ENCODE peak calls at places on chromosome 22, in five cellular contexts. Z is GM23248, K is OCI-LY7, S is HCT116, R is SK-N-SH. N is an unnamed sample.
A peak's percentile ranks its signal among the peaks of the same experiment; 100 is the strongest.

GRCh38 chr22:49607821-49608220 is 219.9 kb downstream of the BRD1 start:
- DNase-seq in Z (no peak), R (no peak), S (no peak), K (no peak), N (no peak)

GRCh38 chr22:22605074-22605404 is 39.4 kb upstream of the GGTLC2 start:
- DNase-seq in K (peak; percentile 40), R (no peak), Z (no peak), S (no peak), N (no peak)

GRCh38 chr22:41523464-41524221 is 20.6 kb downstream of the POLR3H start:
- DNase-seq in R (peak; percentile 26), K (no peak), S (no peak), Z (peak; percentile 38), N (no peak)

GRCh38 chr22:40684728-40685127 is 5.4 kb downstream of the MCHR1 start:
- DNase-seq in R (no peak), K (no peak), S (no peak), Z (no peak), N (no peak)

GRCh38 chr22:45208993-45209838 is 31.5 kb downstream of the KIAA0930 start:
- DNase-seq in K (no peak), S (no peak), R (peak; percentile 93), Z (peak; percentile 92), N (peak; percentile 85)

GRCh38 chr22:41909290-41910049 is 5.4 kb downstream of the SHISA8 start:
- DNase-seq in Z (no peak), R (no peak), S (no peak), K (peak; percentile 35), N (peak; percentile 58)

GRCh38 chr22:50125029-50125428 is 35.2 kb downstream of the MOV10L1 start:
- DNase-seq in R (no peak), K (no peak), S (no peak), Z (no peak), N (no peak)

GRCh38 chr22:30305906-30306628 is 16.8 kb upstream of the CASTOR1 start:
- DNase-seq in Z (peak; percentile 30), K (peak; percentile 70), R (no peak), S (no peak), N (no peak)

GRCh38 chr22:22697377-22698120 is 53.1 kb downstream of the GGTLC2 start:
- DNase-seq in Z (no peak), K (no peak), S (no peak), R (no peak), N (no peak)

GRCh38 chr22:50246242-50247175 is 1.7 kb upstream of the TUBGCP6 start:
- DNase-seq in R (no peak), S (no peak), Z (no peak), K (no peak), N (no peak)

GRCh38 chr22:24179478-24180210 is 1.6 kb upstream of the SUSD2 start:
- DNase-seq in K (no peak), R (no peak), Z (no peak), S (no peak), N (no peak)

GRCh38 chr22:36301851-36302250 is 48.9 kb downstream of the APOL1 start:
- DNase-seq in K (no peak), Z (peak; percentile 40), S (no peak), R (no peak), N (no peak)

GRCh38 chr22:49228431-49229037 is 599.1 kb downstream of the BRD1 start:
- DNase-seq in Z (no peak), K (no peak), S (no peak), R (no peak), N (no peak)

GRCh38 chr22:24681236-24681635 is 78.2 kb downstream of the GGT1 start:
- DNase-seq in S (no peak), R (no peak), Z (no peak), K (no peak), N (no peak)

GRCh38 chr22:44683237-44683636 is 18.8 kb upstream of the PRR5 start:
- DNase-seq in R (no peak), K (no peak), S (no peak), Z (no peak), N (no peak)

GRCh38 chr22:32501797-32502290 is 27.2 kb downstream of the FBXO7 start:
- DNase-seq in Z (peak; percentile 25), S (no peak), R (no peak), K (no peak), N (no peak)

GRCh38 chr22:23207786-23208325 is 27.5 kb downstream of the BCR start:
- DNase-seq in Z (no peak), R (no peak), K (peak; percentile 92), S (no peak), N (no peak)

GRCh38 chr22:41922336-41922735 is 4.3 kb downstream of the TNFRSF13C start:
- DNase-seq in S (no peak), Z (no peak), R (no peak), K (peak; percentile 58), N (no peak)

GRCh38 chr22:50733521-50734342 is 4.3 kb upstream of the ACR start:
- DNase-seq in R (peak; percentile 84), Z (peak; percentile 65), S (no peak), K (no peak), N (peak; percentile 17)

GRCh38 chr22:45863981-45864751 is 112.8 kb downstream of the WNT7B start:
- DNase-seq in Z (peak; percentile 54), R (peak; percentile 87), K (peak; percentile 72), S (peak; percentile 33), N (peak; percentile 80)

GRCh38 chr22:40193429-40194421 is 16.0 kb downstream of the TNRC6B start:
- DNase-seq in Z (peak; percentile 33), K (no peak), S (no peak), R (no peak), N (peak; percentile 55)

GRCh38 chr22:22022977-22023534 is 40.5 kb upstream of the TOP3B start:
- DNase-seq in R (no peak), S (no peak), Z (no peak), K (no peak), N (no peak)

GRCh38 chr22:29009148-29009547 is 52.5 kb downstream of the C22orf31 start:
- DNase-seq in K (no peak), R (no peak), Z (no peak), S (no peak), N (no peak)

GRCh38 chr22:39144101-39144815 is 8.2 kb downstream of the CBX7 start:
- DNase-seq in S (no peak), K (peak; percentile 64), Z (peak; percentile 73), R (no peak), N (peak; percentile 36)

GRCh38 chr22:28976588-28976987 is 85.0 kb downstream of the C22orf31 start:
- DNase-seq in S (peak; percentile 56), K (no peak), R (no peak), Z (peak; percentile 90), N (no peak)

GRCh38 chr22:39212721-39213376 is 31.9 kb downstream of the PDGFB start:
- DNase-seq in S (peak; percentile 56), Z (no peak), R (no peak), K (no peak), N (peak; percentile 45)

GRCh38 chr22:41380993-41381328 is 781 bp upstream of the TEF start:
- DNase-seq in K (no peak), Z (peak; percentile 97), R (no peak), S (peak; percentile 67), N (no peak)

GRCh38 chr22:30714062-30714461 is 19.4 kb downstream of the OSBP2 start:
- DNase-seq in R (no peak), Z (no peak), S (no peak), K (no peak), N (no peak)

GRCh38 chr22:36191106-36191836 is 10.3 kb downstream of the APOL4 start:
- DNase-seq in R (no peak), S (no peak), Z (peak; percentile 83), K (no peak), N (no peak)

GRCh38 chr22:37849089-37849751 is at the start of gene EIF3L:
- DNase-seq in S (peak; percentile 79), Z (peak; percentile 97), R (peak; percentile 96), K (peak; percentile 92), N (peak; percentile 90)
- TF ChIP-seq EZH2phosphoT487 in S (no peak), Z (no peak), R (no peak), K (no peak), N (no peak)

DNA sequence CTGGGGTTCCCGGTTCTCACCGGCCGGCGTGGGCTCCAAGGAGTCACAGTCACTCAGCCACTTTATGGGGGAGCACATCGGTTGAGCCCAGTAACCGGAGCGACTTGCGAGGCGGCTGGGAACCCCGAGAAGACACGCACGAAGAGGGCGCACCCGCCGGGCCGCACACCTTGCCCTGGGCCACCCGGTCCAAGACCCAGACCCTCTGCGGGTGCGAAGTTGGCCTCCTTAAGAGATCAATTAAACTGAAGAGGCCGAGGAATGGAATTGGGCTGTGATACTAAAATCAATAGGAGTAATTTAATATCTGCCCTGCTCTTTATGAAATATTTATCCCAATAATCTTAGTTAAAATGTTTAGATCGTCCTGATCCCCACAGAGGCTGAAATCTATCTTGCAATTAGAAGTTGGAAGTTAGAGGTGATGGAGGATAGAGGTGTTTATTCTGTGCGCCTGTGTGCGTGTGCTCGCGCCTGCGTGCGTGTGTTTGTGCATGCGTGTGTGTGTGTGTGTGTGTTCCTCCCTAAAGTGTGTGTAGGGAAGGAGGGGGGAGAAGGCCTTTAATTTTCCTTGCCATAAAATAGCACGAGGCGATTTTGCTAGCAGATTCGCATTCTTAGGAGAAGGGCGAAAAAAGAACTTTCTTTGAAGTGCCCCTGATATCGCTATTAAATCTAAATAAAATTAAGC is 978 bp upstream of the MN1 start:
- DNase-seq in S (no peak), R (no peak), K (no peak), Z (no peak), N (no peak)
- H3K4me2 ChIP-seq in S (peak overlapping the region; percentile 91), R (peak overlapping the region; percentile 97), K (no peak overlapping the region), Z (peak overlapping the region; percentile 85), N (peak overlapping the region; percentile 93)

DNA sequence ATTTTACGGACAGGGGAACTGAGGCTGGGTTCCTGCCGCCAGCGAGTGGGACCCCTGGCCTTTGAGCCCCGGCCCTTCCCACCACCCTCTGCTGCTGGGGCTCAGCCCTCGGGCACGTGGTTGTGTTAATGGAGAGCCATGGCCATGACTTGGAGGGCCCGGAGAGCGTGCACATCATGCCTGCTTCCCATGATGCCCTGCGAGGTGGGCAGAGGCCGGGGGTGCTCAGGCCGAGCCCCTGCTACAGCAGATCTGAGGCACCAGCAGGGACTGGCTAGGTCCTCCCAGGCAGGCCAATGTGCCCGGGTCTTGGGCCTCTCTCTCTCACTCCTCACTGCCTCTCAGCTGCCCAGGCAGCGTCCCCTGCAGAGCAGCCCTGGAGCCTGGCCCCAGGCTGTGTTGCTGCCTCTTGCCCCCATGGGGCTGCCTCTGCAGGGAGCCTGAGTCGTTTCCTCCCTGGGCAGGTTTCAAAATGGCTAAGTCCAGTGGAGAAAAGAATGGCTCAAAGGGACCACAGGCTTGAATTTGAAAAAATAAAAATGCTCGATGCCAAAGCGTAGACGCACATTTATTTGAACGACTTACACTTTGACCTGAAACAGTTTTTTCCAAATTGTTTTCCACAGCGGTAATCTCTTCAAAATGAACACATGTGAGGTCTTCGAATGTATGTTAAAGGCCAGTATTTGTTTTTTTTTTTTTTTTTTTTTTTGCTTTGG is 72.6 kb upstream of the CLDN5 start:
- DNase-seq in Z (no peak), S (no peak), R (no peak), K (peak; percentile 51), N (no peak)
- H2AFZ ChIP-seq in Z (no peak overlapping the region), S (no peak overlapping the region), R (no peak overlapping the region), K (peak overlapping the region; percentile 51), N (no peak overlapping the region)

DNA sequence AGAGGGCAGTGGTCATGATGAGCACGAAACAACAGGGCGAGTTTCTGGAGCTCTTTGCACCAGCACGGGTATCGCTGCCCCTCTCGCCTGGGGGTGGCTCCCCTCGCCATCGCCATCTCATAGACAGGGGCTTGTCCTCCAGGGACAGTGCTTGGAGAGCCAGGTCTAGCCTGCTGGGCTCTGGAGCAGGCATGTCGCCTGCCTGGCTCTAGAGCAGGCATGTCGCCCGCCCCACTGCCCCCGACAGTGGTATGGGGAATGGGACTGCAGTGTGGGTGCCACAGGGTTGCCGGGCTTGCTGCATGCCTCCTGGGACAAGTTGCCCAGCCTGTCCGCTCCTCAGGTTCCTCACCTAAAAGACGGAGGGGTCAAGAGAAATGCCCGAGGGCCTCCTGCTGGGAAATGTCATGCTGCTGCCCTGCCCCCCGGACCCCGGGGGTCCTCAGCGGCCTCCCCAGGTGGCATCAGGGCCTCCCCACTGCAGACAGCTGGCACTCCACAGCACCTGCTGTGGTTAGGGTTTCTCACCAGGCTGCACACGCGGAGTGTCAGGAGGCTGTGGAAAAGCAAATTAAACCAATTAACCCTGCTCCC is 403.0 kb downstream of the TBC1D22A start:
- DNase-seq in S (no peak), Z (no peak), K (no peak), R (no peak), N (no peak)
- TF ChIP-seq EZH2phosphoT487 in S (no peak), Z (no peak), K (no peak), R (no peak), N (no peak)

N was measured in neural progenitor cell.